ENCODE peak calls at places on chromosomes 11 and 22, in eight cellular contexts. One of them, this sample, is unnamed.

GRCh38 chr11:64787526-64788320 is 9.4 kb upstream of the SF1 start:
- DNase-seq in A549: peak
- DNase-seq in WTC11: peak
- DNase-seq in retinal pigment epithelial cell: no peak
- DNase-seq in AG09309: no peak
- DNase-seq in heart right ventricle: peak
- DNase-seq in coronary artery: no peak
- DNase-seq in lower leg skin: no peak
- DNase-seq in this sample: no peak

GRCh38 chr11:131785801-131786200 is 415.4 kb downstream of the NTM start:
- DNase-seq in A549: no peak
- DNase-seq in coronary artery: no peak
- DNase-seq in lower leg skin: no peak
- DNase-seq in heart right ventricle: no peak
- DNase-seq in AG09309: no peak
- DNase-seq in WTC11: no peak
- DNase-seq in retinal pigment epithelial cell: no peak
- DNase-seq in this sample: no peak

GRCh38 chr11:65903068-65903481 is 2.9 kb upstream of the FOSL1 start:
- DNase-seq in AG09309: no peak
- DNase-seq in A549: peak
- DNase-seq in retinal pigment epithelial cell: no peak
- DNase-seq in heart right ventricle: no peak
- DNase-seq in coronary artery: no peak
- DNase-seq in lower leg skin: no peak
- DNase-seq in WTC11: no peak
- DNase-seq in this sample: peak

GRCh38 chr11:64258946-64259532 is 7.7 kb downstream of the PLCB3 start:
- DNase-seq in AG09309: no peak
- DNase-seq in heart right ventricle: no peak
- DNase-seq in WTC11: no peak
- DNase-seq in coronary artery: no peak
- DNase-seq in lower leg skin: no peak
- DNase-seq in A549: no peak
- DNase-seq in retinal pigment epithelial cell: no peak
- DNase-seq in this sample: no peak

GRCh38 chr11:71139516-71140205 is 112.7 kb downstream of the SHANK2 start:
- DNase-seq in heart right ventricle: peak
- DNase-seq in lower leg skin: peak
- DNase-seq in AG09309: no peak
- DNase-seq in retinal pigment epithelial cell: peak
- DNase-seq in coronary artery: no peak
- DNase-seq in WTC11: no peak
- DNase-seq in A549: no peak
- DNase-seq in this sample: no peak

GRCh38 chr22:36447634-36448033 is 33.8 kb downstream of the TXN2 start:
- DNase-seq in coronary artery: no peak
- DNase-seq in A549: no peak
- DNase-seq in AG09309: no peak
- DNase-seq in heart right ventricle: no peak
- DNase-seq in lower leg skin: no peak
- DNase-seq in WTC11: no peak
- DNase-seq in retinal pigment epithelial cell: no peak
- DNase-seq in this sample: no peak

GRCh38 chr22:25406510-25407210 is 157.8 kb upstream of the GRK3 start:
- DNase-seq in A549: no peak
- DNase-seq in AG09309: no peak
- DNase-seq in retinal pigment epithelial cell: no peak
- DNase-seq in coronary artery: no peak
- DNase-seq in heart right ventricle: peak
- DNase-seq in WTC11: no peak
- DNase-seq in lower leg skin: no peak
- DNase-seq in this sample: no peak

GRCh38 chr11:120244476-120244875 is 4.5 kb downstream of the POU2F3 start:
- DNase-seq in A549: no peak
- DNase-seq in AG09309: no peak
- DNase-seq in WTC11: no peak
- DNase-seq in coronary artery: no peak
- DNase-seq in lower leg skin: no peak
- DNase-seq in retinal pigment epithelial cell: no peak
- DNase-seq in heart right ventricle: no peak
- DNase-seq in this sample: no peak

GRCh38 chr11:105719073-105719846 is 109.4 kb downstream of the GRIA4 start:
- DNase-seq in WTC11: no peak
- DNase-seq in heart right ventricle: no peak
- DNase-seq in AG09309: no peak
- DNase-seq in lower leg skin: no peak
- DNase-seq in A549: peak
- DNase-seq in coronary artery: no peak
- DNase-seq in retinal pigment epithelial cell: peak
- DNase-seq in this sample: peak

GRCh38 chr22:47090591-47091240 is 328.3 kb downstream of the TBC1D22A start:
- DNase-seq in AG09309: peak
- DNase-seq in retinal pigment epithelial cell: no peak
- DNase-seq in A549: no peak
- DNase-seq in heart right ventricle: no peak
- DNase-seq in coronary artery: no peak
- DNase-seq in WTC11: peak
- DNase-seq in lower leg skin: peak
- DNase-seq in this sample: peak

GRCh38 chr22:39380331-39380730 is 19.2 kb upstream of the TAB1 start:
- DNase-seq in WTC11: no peak
- DNase-seq in A549: no peak
- DNase-seq in retinal pigment epithelial cell: no peak
- DNase-seq in AG09309: no peak
- DNase-seq in lower leg skin: no peak
- DNase-seq in heart right ventricle: no peak
- DNase-seq in coronary artery: no peak
- DNase-seq in this sample: no peak

GRCh38 chr22:26304730-26305129 is 124.3 kb upstream of the ASPHD2 start:
- DNase-seq in WTC11: no peak
- DNase-seq in AG09309: no peak
- DNase-seq in heart right ventricle: no peak
- DNase-seq in A549: no peak
- DNase-seq in lower leg skin: no peak
- DNase-seq in coronary artery: no peak
- DNase-seq in retinal pigment epithelial cell: no peak
- DNase-seq in this sample: no peak

GRCh38 chr22:43142881-43143562 is at the start of gene MCAT:
- DNase-seq in retinal pigment epithelial cell: no peak
- DNase-seq in heart right ventricle: peak
- DNase-seq in A549: peak
- DNase-seq in lower leg skin: peak
- DNase-seq in WTC11: peak
- DNase-seq in coronary artery: peak
- DNase-seq in AG09309: no peak
- DNase-seq in this sample: no peak
- TF ChIP-seq CTCF in retinal pigment epithelial cell: no peak
- TF ChIP-seq CTCF in heart right ventricle: no peak
- TF ChIP-seq CTCF in A549: no peak
- TF ChIP-seq CTCF in lower leg skin: no peak
- TF ChIP-seq CTCF in WTC11: no peak
- TF ChIP-seq CTCF in coronary artery: no peak
- TF ChIP-seq CTCF in AG09309: no peak
- TF ChIP-seq CTCF in this sample: no peak

DNA sequence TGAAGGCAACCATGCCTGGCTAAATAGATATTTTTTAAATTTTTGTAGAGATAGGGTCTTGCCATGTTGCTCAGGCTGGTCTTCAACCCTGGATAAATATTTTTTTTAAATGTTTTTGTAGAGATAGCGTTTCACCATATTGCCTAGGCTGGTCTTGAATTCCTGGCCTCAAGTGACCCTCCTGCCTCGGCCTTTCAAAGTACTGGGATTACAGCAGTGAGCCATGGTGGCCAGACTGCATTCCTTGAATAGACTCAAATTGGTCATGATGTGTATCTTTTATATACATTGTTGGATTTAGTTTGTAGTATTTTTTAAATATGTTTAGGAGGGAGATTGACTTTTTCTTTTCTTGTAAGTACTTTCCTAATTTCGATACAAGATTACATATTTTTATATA is 325.7 kb upstream of the C11orf87 start:
- DNase-seq in A549: no peak
- DNase-seq in AG09309: no peak
- DNase-seq in lower leg skin: no peak
- DNase-seq in heart right ventricle: no peak
- DNase-seq in retinal pigment epithelial cell: no peak
- DNase-seq in WTC11: no peak
- DNase-seq in coronary artery: no peak
- DNase-seq in this sample: no peak
- TF ChIP-seq CTCF in A549: no peak
- TF ChIP-seq CTCF in AG09309: no peak
- TF ChIP-seq CTCF in lower leg skin: no peak
- TF ChIP-seq CTCF in heart right ventricle: no peak
- TF ChIP-seq CTCF in retinal pigment epithelial cell: no peak
- TF ChIP-seq CTCF in WTC11: no peak
- TF ChIP-seq CTCF in coronary artery: no peak
- TF ChIP-seq CTCF in this sample: no peak

GRCh38 chr22:17198188-17199130 is 20.8 kb downstream of the ADA2 start:
- DNase-seq in heart right ventricle: peak
- DNase-seq in WTC11: peak
- DNase-seq in AG09309: no peak
- DNase-seq in retinal pigment epithelial cell: no peak
- DNase-seq in A549: no peak
- DNase-seq in coronary artery: no peak
- DNase-seq in lower leg skin: no peak
- DNase-seq in this sample: no peak

GRCh38 chr22:17199131-17199731 is 20.0 kb downstream of the ADA2 start:
- DNase-seq in coronary artery: no peak
- DNase-seq in heart right ventricle: no peak
- DNase-seq in WTC11: peak
- DNase-seq in AG09309: no peak
- DNase-seq in retinal pigment epithelial cell: no peak
- DNase-seq in lower leg skin: peak
- DNase-seq in A549: no peak
- DNase-seq in this sample: peak

GRCh38 chr22:17205432-17205831 is 13.8 kb downstream of the ADA2 start:
- DNase-seq in lower leg skin: no peak
- DNase-seq in A549: no peak
- DNase-seq in coronary artery: no peak
- DNase-seq in retinal pigment epithelial cell: no peak
- DNase-seq in heart right ventricle: no peak
- DNase-seq in WTC11: no peak
- DNase-seq in AG09309: no peak
- DNase-seq in this sample: no peak

GRCh38 chr22:17201285-17201945 is 17.8 kb downstream of the ADA2 start:
- DNase-seq in retinal pigment epithelial cell: no peak
- DNase-seq in heart right ventricle: no peak
- DNase-seq in coronary artery: no peak
- DNase-seq in lower leg skin: no peak
- DNase-seq in A549: peak
- DNase-seq in AG09309: no peak
- DNase-seq in WTC11: no peak
- DNase-seq in this sample: peak
- TF ChIP-seq CTCF in retinal pigment epithelial cell: no peak
- TF ChIP-seq CTCF in heart right ventricle: no peak
- TF ChIP-seq CTCF in coronary artery: no peak
- TF ChIP-seq CTCF in lower leg skin: no peak
- TF ChIP-seq CTCF in A549: no peak
- TF ChIP-seq CTCF in AG09309: peak
- TF ChIP-seq CTCF in WTC11: no peak
- TF ChIP-seq CTCF in this sample: peak

GRCh38 chr22:20213833-20214708 is 54.0 kb downstream of the RTN4R start:
- DNase-seq in AG09309: no peak
- DNase-seq in WTC11: no peak
- DNase-seq in coronary artery: no peak
- DNase-seq in A549: no peak
- DNase-seq in retinal pigment epithelial cell: no peak
- DNase-seq in lower leg skin: no peak
- DNase-seq in heart right ventricle: no peak
- DNase-seq in this sample: no peak

GRCh38 chr22:20216863-20217499 is 51.1 kb downstream of the RTN4R start:
- DNase-seq in coronary artery: no peak
- DNase-seq in heart right ventricle: no peak
- DNase-seq in AG09309: no peak
- DNase-seq in lower leg skin: no peak
- DNase-seq in retinal pigment epithelial cell: no peak
- DNase-seq in WTC11: no peak
- DNase-seq in A549: no peak
- DNase-seq in this sample: no peak

GRCh38 chr22:20217563-20217962 is 50.6 kb downstream of the RTN4R start:
- DNase-seq in heart right ventricle: no peak
- DNase-seq in retinal pigment epithelial cell: no peak
- DNase-seq in lower leg skin: no peak
- DNase-seq in A549: no peak
- DNase-seq in coronary artery: no peak
- DNase-seq in WTC11: no peak
- DNase-seq in AG09309: no peak
- DNase-seq in this sample: no peak

GRCh38 chr22:20214853-20215252 is 53.3 kb downstream of the RTN4R start:
- DNase-seq in retinal pigment epithelial cell: no peak
- DNase-seq in coronary artery: no peak
- DNase-seq in heart right ventricle: no peak
- DNase-seq in WTC11: no peak
- DNase-seq in lower leg skin: no peak
- DNase-seq in AG09309: no peak
- DNase-seq in A549: no peak
- DNase-seq in this sample: no peak

GRCh38 chr22:20215742-20216141 is 52.4 kb downstream of the RTN4R start:
- DNase-seq in retinal pigment epithelial cell: no peak
- DNase-seq in coronary artery: no peak
- DNase-seq in heart right ventricle: no peak
- DNase-seq in WTC11: no peak
- DNase-seq in AG09309: no peak
- DNase-seq in A549: no peak
- DNase-seq in lower leg skin: no peak
- DNase-seq in this sample: no peak
- TF ChIP-seq CTCF in retinal pigment epithelial cell: no peak
- TF ChIP-seq CTCF in coronary artery: no peak
- TF ChIP-seq CTCF in heart right ventricle: no peak
- TF ChIP-seq CTCF in WTC11: no peak
- TF ChIP-seq CTCF in AG09309: no peak
- TF ChIP-seq CTCF in A549: no peak
- TF ChIP-seq CTCF in lower leg skin: no peak
- TF ChIP-seq CTCF in this sample: no peak

GRCh38 chr11:109522116-109522755 is 100.2 kb downstream of the C11orf87 start:
- DNase-seq in lower leg skin: no peak
- DNase-seq in coronary artery: no peak
- DNase-seq in retinal pigment epithelial cell: no peak
- DNase-seq in WTC11: no peak
- DNase-seq in heart right ventricle: no peak
- DNase-seq in AG09309: no peak
- DNase-seq in A549: no peak
- DNase-seq in this sample: no peak
- TF ChIP-seq CTCF in lower leg skin: no peak
- TF ChIP-seq CTCF in coronary artery: no peak
- TF ChIP-seq CTCF in retinal pigment epithelial cell: no peak
- TF ChIP-seq CTCF in WTC11: no peak
- TF ChIP-seq CTCF in heart right ventricle: no peak
- TF ChIP-seq CTCF in AG09309: no peak
- TF ChIP-seq CTCF in A549: no peak
- TF ChIP-seq CTCF in this sample: no peak

GRCh38 chr11:15947681-15948648 is 408.4 kb downstream of the SOX6 start:
- DNase-seq in AG09309: no peak
- DNase-seq in lower leg skin: no peak
- DNase-seq in WTC11: no peak
- DNase-seq in coronary artery: peak
- DNase-seq in A549: no peak
- DNase-seq in heart right ventricle: no peak
- DNase-seq in retinal pigment epithelial cell: no peak
- DNase-seq in this sample: no peak
- TF ChIP-seq CTCF in AG09309: no peak
- TF ChIP-seq CTCF in lower leg skin: no peak
- TF ChIP-seq CTCF in WTC11: no peak
- TF ChIP-seq CTCF in coronary artery: no peak
- TF ChIP-seq CTCF in A549: no peak
- TF ChIP-seq CTCF in heart right ventricle: no peak
- TF ChIP-seq CTCF in retinal pigment epithelial cell: no peak
- TF ChIP-seq CTCF in this sample: no peak

GRCh38 chr11:14358729-14359439 is at the start of gene RRAS2:
- DNase-seq in lower leg skin: peak
- DNase-seq in AG09309: no peak
- DNase-seq in A549: peak
- DNase-seq in retinal pigment epithelial cell: peak
- DNase-seq in coronary artery: peak
- DNase-seq in WTC11: peak
- DNase-seq in heart right ventricle: peak
- DNase-seq in this sample: no peak
- TF ChIP-seq CTCF in lower leg skin: no peak
- TF ChIP-seq CTCF in AG09309: no peak
- TF ChIP-seq CTCF in A549: no peak
- TF ChIP-seq CTCF in retinal pigment epithelial cell: no peak
- TF ChIP-seq CTCF in coronary artery: no peak
- TF ChIP-seq CTCF in WTC11: no peak
- TF ChIP-seq CTCF in heart right ventricle: no peak
- TF ChIP-seq CTCF in this sample: no peak